ENCODE peak calls at places on chromosomes 6 and 20, in eight cellular contexts. O, F, U, D, A, H, J and N are unnamed samples.

GRCh38 chr20:22339091-22339881 is 245.1 kb downstream of the FOXA2 start:
- DNase-seq in U (peak), A (no peak), O (no peak), D (peak), J (peak), H (peak), F (peak), N (no peak)

GRCh38 chr20:48307277-48307676 is 520.5 kb downstream of the PREX1 start:
- DNase-seq in D (no peak), J (no peak), F (no peak), U (no peak), H (no peak), A (no peak), O (no peak), N (no peak)

GRCh38 chr6:27582928-27583725 is 110.2 kb upstream of the ZNF184 start:
- DNase-seq in A (no peak), U (peak), J (no peak), F (no peak), H (peak), D (peak), O (peak), N (no peak)

GRCh38 chr6:107632757-107633156 is 142.8 kb downstream of the SOBP start:
- DNase-seq in U (no peak), J (no peak), O (no peak), D (no peak), F (no peak), H (no peak), A (no peak), N (no peak)

GRCh38 chr6:168196385-168196860 is 117.4 kb upstream of the FRMD1 start:
- DNase-seq in U (no peak), H (no peak), F (no peak), D (no peak), O (peak), J (no peak), A (no peak), N (no peak)

GRCh38 chr6:115613488-115613887 is 447.2 kb downstream of the FRK start:
- DNase-seq in O (no peak), J (no peak), F (no peak), A (no peak), U (no peak), D (peak), H (no peak), N (peak)

GRCh38 chr6:116238083-116238482 is 15.8 kb downstream of the TSPYL4 start:
- DNase-seq in H (no peak), A (no peak), F (no peak), O (no peak), U (no peak), J (no peak), D (no peak), N (no peak)

GRCh38 chr20:438581-439469 is 23.5 kb downstream of the TBC1D20 start:
- DNase-seq in U (no peak), F (peak), D (no peak), J (no peak), H (peak), O (no peak), A (no peak), N (no peak)

GRCh38 chr6:152087096-152087495 is 279.6 kb downstream of the ESR1 start:
- DNase-seq in U (no peak), A (no peak), D (peak), J (no peak), F (no peak), O (no peak), H (no peak), N (no peak)

GRCh38 chr6:20879121-20879520 is 344.9 kb downstream of the CDKAL1 start:
- DNase-seq in U (no peak), F (no peak), D (no peak), H (no peak), O (no peak), A (no peak), J (no peak), N (no peak)

GRCh38 chr6:17015551-17016381 is 86.1 kb upstream of the STMND1 start:
- DNase-seq in O (peak), U (peak), F (no peak), A (no peak), H (peak), D (peak), J (peak), N (peak)

GRCh38 chr6:24797596-24798216 is 1.0 kb downstream of the ARMH2 start:
- DNase-seq in F (no peak), U (no peak), D (no peak), J (no peak), A (no peak), H (no peak), O (no peak), N (no peak)

GRCh38 chr6:111417181-111417585 is 65.8 kb downstream of the REV3L start:
- DNase-seq in J (peak), U (no peak), F (peak), D (peak), O (no peak), A (peak), H (peak), N (no peak)

GRCh38 chr20:54275359-54276108 is 67.6 kb downstream of the PFDN4 start:
- DNase-seq in D (no peak), F (no peak), O (no peak), J (no peak), H (no peak), A (no peak), U (no peak), N (no peak)

GRCh38 chr6:136920216-136920857 is 1.8 kb upstream of the SLC35D3 start:
- DNase-seq in J (no peak), U (no peak), D (peak), A (peak), H (peak), F (peak), O (no peak), N (no peak)

GRCh38 chr6:25582101-25582500 is 69.9 kb upstream of the SCGN start:
- DNase-seq in J (no peak), F (no peak), H (no peak), U (no peak), D (no peak), O (no peak), A (no peak), N (no peak)

GRCh38 chr6:28988536-28989415 is 16.3 kb downstream of the ZNF311 start:
- DNase-seq in O (peak), H (peak), F (no peak), A (no peak), J (peak), U (peak), D (peak), N (no peak)

GRCh38 chr6:106927531-106928398 is 46.8 kb downstream of the CD24 start:
- DNase-seq in A (no peak), U (peak), H (peak), J (peak), O (peak), F (peak), D (peak), N (peak)

GRCh38 chr6:78533426-78533825 is 333.9 kb upstream of the IRAK1BP1 start:
- DNase-seq in J (no peak), F (no peak), U (no peak), H (peak), O (no peak), D (no peak), A (no peak), N (no peak)

GRCh38 chr6:90315354-90315960 is 18.8 kb upstream of the BACH2 start:
- DNase-seq in U (no peak), A (no peak), H (no peak), J (no peak), D (no peak), F (no peak), O (no peak), N (no peak)

GRCh38 chr6:158376650-158377081 is 64.4 kb downstream of the TULP4 start:
- DNase-seq in F (no peak), H (no peak), J (peak), D (peak), A (no peak), U (no peak), O (no peak), N (no peak)

GRCh38 chr6:99641270-99641669 is 34.6 kb downstream of the PRDM13 start:
- DNase-seq in O (no peak), F (no peak), D (no peak), J (no peak), A (no peak), U (no peak), H (no peak), N (no peak)

GRCh38 chr20:61764471-61765020 is 301.1 kb downstream of the TAF4 start:
- DNase-seq in O (no peak), H (no peak), F (no peak), A (no peak), U (no peak), D (no peak), J (no peak), N (no peak)

GRCh38 chr6:56076033-56076432 is 171.3 kb downstream of the COL21A1 start:
- DNase-seq in H (no peak), U (peak), D (no peak), O (no peak), F (no peak), A (no peak), J (no peak), N (no peak)

GRCh38 chr6:81894788-81895221 is 142.3 kb upstream of the TENT5A start:
- DNase-seq in D (peak), F (no peak), H (no peak), O (no peak), U (no peak), A (peak), J (peak), N (no peak)

GRCh38 chr6:164749126-164749758 is 560.2 kb downstream of the C6orf118 start:
- DNase-seq in J (peak), F (no peak), H (no peak), U (no peak), A (no peak), D (no peak), O (no peak), N (peak)

GRCh38 chr6:127328043-127328442 is 15.4 kb downstream of the ECHDC1 start:
- DNase-seq in F (no peak), H (no peak), D (no peak), O (no peak), U (no peak), J (no peak), A (no peak), N (no peak)

GRCh38 chr6:73515204-73516101 is 5.4 kb downstream of the EEF1A1 start:
- DNase-seq in A (peak), F (peak), O (peak), U (no peak), D (peak), H (peak), J (peak), N (no peak)

GRCh38 chr6:53896237-53896636 is 101.4 kb downstream of the LRRC1 start:
- DNase-seq in O (no peak), F (no peak), U (no peak), A (no peak), J (no peak), D (peak), H (peak), N (no peak)

GRCh38 chr20:62536731-62537401 is 61.1 kb upstream of the GATA5 start:
- DNase-seq in O (no peak), J (peak), D (peak), F (no peak), A (no peak), H (no peak), U (no peak), N (no peak)

GRCh38 chr6:12482386-12482785 is 192.2 kb downstream of the EDN1 start:
- DNase-seq in O (no peak), A (no peak), H (no peak), J (no peak), U (no peak), D (no peak), F (peak), N (no peak)

GRCh38 chr6:14656676-14657075 is 539.1 kb downstream of the CD83 start:
- DNase-seq in A (no peak), U (no peak), D (no peak), J (no peak), F (peak), O (no peak), H (no peak), N (no peak)

GRCh38 chr6:7045331-7045730 is 62.4 kb upstream of the RREB1 start:
- DNase-seq in F (no peak), J (no peak), U (no peak), O (no peak), D (no peak), H (no peak), A (no peak), N (no peak)